ENCODE peak calls at places on chromosomes 16 and 17, in seven cellular contexts. M is AG10803, U is fibroblast of mammary gland, R is A549, K is cardiac fibroblast, W is brain microvascular endothelial cell, V is AG04450. F is an unnamed sample.

GRCh38 chr17:80938556-80938955 is 53.1 kb upstream of the CHMP6 start:
- DNase-seq in M (no peak), U (no peak), R (no peak), K (no peak), W (no peak), V (no peak), F (no peak)

GRCh38 chr17:43601280-43602050 is 55.3 kb upstream of the ETV4 start:
- DNase-seq in M (peak), U (peak), R (no peak), K (peak), W (no peak), V (no peak), F (peak)

GRCh38 chr16:6124136-6124535 is 1026.5 kb upstream of the EEF2KMT start:
- DNase-seq in M (no peak), U (no peak), R (no peak), K (no peak), W (no peak), V (no peak), F (no peak)

GRCh38 chr16:49756971-49757743 is 98.8 kb downstream of the ZNF423 start:
- DNase-seq in M (no peak), U (peak), R (no peak), K (peak), W (peak), V (no peak), F (peak)

GRCh38 chr17:7173687-7174602 is 5.2 kb downstream of the ASGR1 start:
- DNase-seq in M (no peak), U (peak), R (no peak), K (no peak), W (no peak), V (no peak), F (no peak)

GRCh38 chr17:4501295-4501949 is 2.7 kb downstream of the SPNS2 start:
- DNase-seq in M (no peak), U (no peak), R (no peak), K (no peak), W (no peak), V (no peak), F (no peak)

GRCh38 chr16:50743575-50744225 is 1.8 kb downstream of the CYLD start:
- DNase-seq in M (no peak), U (no peak), R (no peak), K (no peak), W (no peak), V (no peak), F (no peak)

GRCh38 chr17:44065668-44066203 is 735 bp downstream of the LSM12 start:
- DNase-seq in M (no peak), U (no peak), R (no peak), K (peak), W (no peak), V (no peak), F (peak)

GRCh38 chr17:77909236-77909635 is 49.3 kb upstream of the TNRC6C start:
- DNase-seq in M (no peak), U (no peak), R (no peak), K (no peak), W (no peak), V (no peak), F (peak)

GRCh38 chr17:59371426-59372099 is 40.1 kb downstream of the YPEL2 start:
- DNase-seq in M (peak), U (peak), R (no peak), K (peak), W (peak), V (no peak), F (peak)

DNA sequence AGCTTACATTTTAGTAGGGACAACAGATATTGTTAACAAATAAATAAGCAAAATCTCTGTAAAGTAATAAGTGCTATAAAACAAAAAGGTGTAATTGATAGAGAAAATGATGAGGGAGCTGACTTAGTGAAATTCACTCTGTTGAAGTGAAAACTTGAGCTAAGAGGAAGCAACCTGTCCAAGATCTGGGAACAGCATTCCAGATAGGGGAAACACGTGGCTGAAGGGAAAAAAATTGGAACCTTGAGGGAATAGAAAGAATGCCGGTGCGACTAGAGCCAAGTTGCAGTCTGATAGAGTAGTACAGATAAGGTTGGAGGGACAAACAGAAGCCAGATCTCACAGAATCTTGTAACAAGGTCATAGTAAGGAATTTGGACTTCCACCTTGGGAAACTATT is 583 bp upstream of the DDX52 start:
- DNase-seq in M (peak), U (no peak), R (peak), K (no peak), W (no peak), V (no peak), F (peak)
- H3K4me3 ChIP-seq in M (peak), U (peak), R (peak), K (peak), W (peak), V (peak), F (peak)

GRCh38 chr16:17056666-17057065 is 414.1 kb downstream of the XYLT1 start:
- DNase-seq in M (no peak), U (no peak), R (no peak), K (no peak), W (no peak), V (no peak), F (no peak)
- TF ChIP-seq CTCF in M (no peak), U (no peak), R (no peak), K (no peak), W (no peak), V (no peak), F (no peak)

GRCh38 chr17:42076797-42077559 is 21.3 kb downstream of the ZNF385C start:
- DNase-seq in M (no peak), U (no peak), R (no peak), K (no peak), W (no peak), V (no peak), F (no peak)

GRCh38 chr17:42068979-42069378 is 18.6 kb upstream of the C17orf113 start:
- DNase-seq in M (no peak), U (no peak), R (no peak), K (no peak), W (no peak), V (no peak), F (no peak)

GRCh38 chr17:42075789-42076188 is 22.5 kb downstream of the ZNF385C start:
- DNase-seq in M (no peak), U (no peak), R (no peak), K (no peak), W (no peak), V (no peak), F (no peak)

GRCh38 chr17:42071810-42072209 is 21.4 kb upstream of the C17orf113 start:
- DNase-seq in M (no peak), U (no peak), R (no peak), K (no peak), W (no peak), V (no peak), F (no peak)

DNA sequence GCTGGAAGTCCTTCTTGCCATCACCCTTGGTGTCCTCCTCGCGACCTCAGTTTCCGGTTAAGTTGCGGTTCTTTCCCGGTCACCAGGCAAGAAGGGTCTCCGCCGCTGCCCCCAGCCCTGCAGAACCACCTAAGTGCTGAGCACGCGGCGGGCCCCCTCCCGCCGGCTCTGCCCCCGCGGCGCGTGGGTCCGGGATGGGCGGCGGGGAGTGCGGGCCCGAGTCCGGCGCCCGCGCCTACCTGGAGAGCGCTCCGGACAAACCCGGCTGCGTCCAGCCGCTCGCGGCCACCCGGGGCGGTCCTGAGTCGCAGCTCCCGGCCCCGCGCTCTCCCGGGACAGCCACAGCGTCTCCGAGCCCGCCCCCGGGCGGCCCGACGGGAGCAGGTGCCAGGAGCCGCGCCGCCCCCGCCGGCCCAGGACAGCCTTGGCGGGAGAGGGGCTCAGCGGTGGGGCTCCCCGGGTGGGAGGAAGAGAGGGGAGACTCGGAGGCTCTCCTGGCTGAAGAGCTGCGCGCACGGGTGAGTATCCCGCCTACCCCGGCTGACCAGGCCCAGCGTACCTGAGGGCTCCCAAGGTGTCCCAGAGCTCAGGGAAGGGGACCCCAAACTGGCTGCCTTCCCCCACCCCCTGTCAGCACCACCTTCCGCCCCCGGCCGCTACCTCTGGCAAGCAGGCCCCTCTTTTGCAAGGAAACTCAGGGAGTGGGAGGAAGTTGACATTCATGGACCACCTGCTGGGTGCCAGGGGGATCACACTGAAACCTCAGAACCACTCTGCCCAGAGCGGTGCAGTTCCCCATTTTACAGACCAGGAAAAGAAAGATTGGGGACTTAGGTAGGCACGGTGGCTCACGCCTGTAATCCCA is 22.2 kb upstream of the C17orf113 start:
- DNase-seq in M (no peak), U (no peak), R (no peak), K (no peak), W (no peak), V (no peak), F (no peak)
- H3K4me3 ChIP-seq in M (no peak), U (no peak), R (peak), K (peak), W (peak), V (no peak), F (no peak)

DNA sequence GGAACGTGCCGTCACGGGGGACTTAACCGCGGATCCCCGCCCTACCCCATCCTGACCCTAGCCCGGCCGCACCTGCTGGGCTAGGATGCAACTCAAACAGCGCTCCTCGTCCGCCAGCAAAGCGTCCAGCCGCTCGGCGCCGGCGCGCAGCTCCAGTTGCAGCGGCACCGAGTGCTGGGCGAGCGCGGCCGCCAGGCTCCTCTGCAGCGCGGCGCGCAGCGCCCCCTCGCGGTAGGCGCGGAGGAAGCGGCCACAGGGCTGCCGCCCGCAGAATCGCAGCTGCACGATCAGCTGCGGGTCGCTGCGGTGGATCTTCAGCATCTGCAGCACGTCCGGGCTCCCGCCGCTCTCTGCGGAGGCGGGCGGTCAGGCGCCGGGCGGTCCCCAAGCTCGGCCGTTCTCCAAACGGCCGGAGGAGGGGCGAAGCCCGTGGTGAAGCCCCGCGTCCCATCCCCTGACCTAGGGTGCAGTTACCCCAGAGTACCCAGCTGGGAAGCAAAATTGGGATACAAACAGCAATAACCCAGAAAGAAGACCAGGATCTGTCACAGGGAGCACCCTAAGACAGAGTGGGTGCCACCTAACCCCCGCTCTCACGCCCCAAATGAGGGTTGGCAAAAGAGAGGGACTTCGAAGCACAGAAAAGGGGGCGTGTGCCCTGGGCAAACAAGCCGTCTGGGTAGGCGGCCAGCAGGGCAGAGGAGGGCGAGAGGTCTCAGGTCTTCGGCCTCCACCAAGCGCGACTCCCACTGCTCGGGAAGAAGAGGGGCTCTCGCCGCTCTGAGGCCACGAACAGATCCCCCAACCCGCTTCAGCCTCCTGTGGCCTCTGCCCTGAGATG is 4.2 kb downstream of the TRADD start:
- DNase-seq in M (peak), U (peak), R (peak), K (peak), W (peak), V (peak), F (peak)
- TF ChIP-seq CTCF in M (peak), U (peak), R (peak), K (peak), W (peak), V (peak), F (peak)

GRCh38 chr17:31509805-31510177 is 118.3 kb downstream of the RAB11FIP4 start:
- DNase-seq in M (no peak), U (no peak), R (no peak), K (no peak), W (no peak), V (no peak), F (no peak)

GRCh38 chr17:31511176-31511540 is 119.7 kb downstream of the RAB11FIP4 start:
- DNase-seq in M (no peak), U (no peak), R (no peak), K (no peak), W (no peak), V (no peak), F (no peak)

GRCh38 chr17:31511583-31511982 is 120.1 kb downstream of the RAB11FIP4 start:
- DNase-seq in M (no peak), U (no peak), R (no peak), K (no peak), W (no peak), V (no peak), F (no peak)

GRCh38 chr17:31509095-31509804 is 117.8 kb downstream of the RAB11FIP4 start:
- DNase-seq in M (no peak), U (no peak), R (no peak), K (no peak), W (no peak), V (no peak), F (no peak)

GRCh38 chr17:31510273-31511175 is 119.0 kb downstream of the RAB11FIP4 start:
- DNase-seq in M (no peak), U (no peak), R (no peak), K (no peak), W (no peak), V (no peak), F (no peak)
- H3K4me3 ChIP-seq in M (no peak), U (no peak), R (no peak), K (no peak), W (no peak), V (no peak), F (no peak)

GRCh38 chr16:73042807-73043206 is 5.1 kb downstream of the ZFHX3 start:
- DNase-seq in M (no peak), U (no peak), R (no peak), K (no peak), W (no peak), V (no peak), F (no peak)

GRCh38 chr16:73041644-73042043 is 6.3 kb downstream of the ZFHX3 start:
- DNase-seq in M (no peak), U (no peak), R (no peak), K (no peak), W (no peak), V (no peak), F (no peak)

GRCh38 chr16:73037845-73038570 is 9.9 kb downstream of the ZFHX3 start:
- DNase-seq in M (no peak), U (no peak), R (no peak), K (no peak), W (no peak), V (no peak), F (no peak)

GRCh38 chr16:73040136-73040535 is 7.8 kb downstream of the ZFHX3 start:
- DNase-seq in M (no peak), U (no peak), R (no peak), K (no peak), W (no peak), V (no peak), F (no peak)

GRCh38 chr16:73040735-73041402 is 7.1 kb downstream of the ZFHX3 start:
- DNase-seq in M (no peak), U (no peak), R (no peak), K (no peak), W (no peak), V (no peak), F (no peak)
- TF ChIP-seq CTCF in M (no peak), U (no peak), R (no peak), K (no peak), W (no peak), V (no peak), F (no peak)

DNA sequence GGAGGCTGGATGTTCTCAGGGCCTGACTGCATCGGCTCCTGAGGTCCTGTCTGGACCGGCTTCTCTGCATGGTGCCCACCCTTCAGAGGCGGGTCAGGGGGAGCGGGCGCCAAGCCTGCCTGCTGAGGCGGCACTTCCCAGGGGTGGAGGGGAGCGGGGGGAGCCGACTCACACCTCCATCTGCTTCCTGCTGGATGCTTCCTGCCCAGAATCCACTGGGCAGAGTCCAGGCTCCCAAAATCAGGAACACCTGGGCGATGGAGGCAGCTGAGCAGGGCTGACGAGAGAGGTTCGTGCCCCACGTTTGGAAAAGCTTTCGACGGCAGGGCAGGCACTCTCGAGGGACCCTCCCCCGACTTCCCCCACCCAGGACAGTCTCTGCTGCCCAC is 42.2 kb downstream of the TIMM22 start:
- DNase-seq in M (no peak), U (no peak), R (no peak), K (no peak), W (no peak), V (no peak), F (no peak)
- H3K4me3 ChIP-seq in M (no peak), U (no peak), R (no peak), K (no peak), W (no peak), V (no peak), F (no peak)

GRCh38 chr16:47460755-47461597 is at the start of the genes ITFG1 and PHKB:
- DNase-seq in M (peak), U (peak), R (peak), K (peak), W (peak), V (peak), F (peak)
- TF ChIP-seq CTCF in M (no peak), U (no peak), R (no peak), K (peak), W (no peak), V (no peak), F (peak)

F was measured in fibroblast of the aortic adventitia.